ENCODE peak calls at places on chromosomes 3 and 15, in five cellular contexts. E is H1, J is HepG2, S is ovary, V is tibial nerve. K is an unnamed sample.

GRCh38 chr15:89171136-89172072 is 50.0 kb downstream of the RLBP1 start:
- DNase-seq in V (peak; percentile 59), E (peak; percentile 93), S (no peak), J (peak; percentile 62), K (peak; percentile 77)

GRCh38 chr3:189490337-189490736 is 140.9 kb upstream of the TP63 start:
- DNase-seq in S (no peak), E (no peak), J (no peak), V (no peak), K (no peak)

GRCh38 chr15:90885432-90886290 is 1.4 kb downstream of the FES start:
- DNase-seq in E (peak; percentile 96), J (no peak), S (peak; percentile 86), V (peak; percentile 88), K (peak; percentile 96)

GRCh38 chr15:100468265-100468664 is 60.5 kb downstream of the CERS3 start:
- DNase-seq in E (no peak), V (peak; percentile 49), S (peak; percentile 33), J (no peak), K (peak; percentile 37)

GRCh38 chr3:56133423-56133822 is 334.8 kb downstream of the ERC2 start:
- DNase-seq in J (no peak), S (no peak), E (no peak), V (no peak), K (no peak)

GRCh38 chr3:183148056-183148455 is 14.5 kb downstream of the LAMP3 start:
- DNase-seq in J (no peak), E (no peak), S (no peak), V (no peak), K (no peak)

GRCh38 chr3:174480767-174481166 is 378.4 kb upstream of the NAALADL2 start:
- DNase-seq in J (no peak), S (no peak), E (no peak), V (no peak), K (no peak)

GRCh38 chr3:184786271-184787010 is 25.5 kb upstream of the VPS8 start:
- DNase-seq in J (no peak), V (peak; percentile 60), S (peak; percentile 42), E (no peak), K (no peak)

GRCh38 chr3:182129745-182130144 is 418.0 kb downstream of the SOX2 start:
- DNase-seq in S (no peak), J (no peak), E (no peak), V (no peak), K (no peak)

GRCh38 chr15:92077353-92078080 is 224.0 kb downstream of the SLCO3A1 start:
- DNase-seq in E (peak; percentile 80), V (peak; percentile 79), S (peak; percentile 62), J (peak; percentile 44), K (peak; percentile 72)

GRCh38 chr3:59180006-59180405 is 130.2 kb upstream of the CFAP20DC start:
- DNase-seq in V (no peak), S (no peak), J (no peak), E (no peak), K (no peak)

GRCh38 chr15:78840661-78841060 is 29.4 kb upstream of the ADAMTS7 start:
- DNase-seq in S (no peak), E (no peak), V (no peak), J (no peak), K (no peak)

GRCh38 chr3:16130066-16130465 is 44.4 kb upstream of the GALNT15 start:
- DNase-seq in E (no peak), S (no peak), V (no peak), J (peak; percentile 68), K (no peak)

GRCh38 chr3:190003730-190004129 is 117.0 kb downstream of the P3H2 start:
- DNase-seq in V (no peak), E (no peak), J (no peak), S (no peak), K (no peak)

GRCh38 chr15:52124270-52124878 is 11.8 kb upstream of the BCL2L10 start:
- DNase-seq in V (no peak), S (no peak), J (peak; percentile 58), E (no peak), K (no peak)

GRCh38 chr3:61521229-61521628 is 40.1 kb upstream of the PTPRG start:
- DNase-seq in V (no peak), S (no peak), J (no peak), E (no peak), K (no peak)

GRCh38 chr3:101940521-101940992 is 91.2 kb downstream of the NFKBIZ start:
- DNase-seq in V (no peak), E (no peak), S (no peak), J (no peak), K (no peak)

GRCh38 chr3:37974121-37974927 is 16.3 kb upstream of the VILL start:
- DNase-seq in V (peak; percentile 67), J (peak; percentile 56), S (no peak), E (peak; percentile 83), K (peak; percentile 74)

GRCh38 chr3:94175677-94176076 is 112.8 kb downstream of the NSUN3 start:
- DNase-seq in S (no peak), V (no peak), J (no peak), E (no peak), K (no peak)

GRCh38 chr3:183591881-183592521 is 36.5 kb upstream of the KLHL6 start:
- DNase-seq in V (no peak), J (no peak), S (no peak), E (no peak), K (no peak)

GRCh38 chr3:197597335-197597734 is 41.6 kb upstream of the BDH1 start:
- DNase-seq in V (no peak), S (no peak), E (no peak), J (peak; percentile 71), K (no peak)

GRCh38 chr15:85559530-85559929 is 179.1 kb downstream of the AKAP13 start:
- DNase-seq in J (no peak), S (no peak), V (no peak), E (no peak), K (no peak)

GRCh38 chr3:105359098-105359762 is 7.5 kb upstream of the ALCAM start:
- DNase-seq in V (no peak), S (no peak), E (no peak), J (no peak), K (no peak)
- TF ChIP-seq EP300 in V (no peak), S (no peak), E (no peak), J (no peak), K (no peak)

GRCh38 chr15:81018197-81018596 is 17.5 kb downstream of the TLNRD1 start:
- DNase-seq in V (no peak), E (no peak), S (no peak), J (no peak), K (no peak)
- TF ChIP-seq EP300 in V (no peak), E (no peak), S (no peak), J (no peak), K (no peak)

GRCh38 chr3:150168694-150169093 is 198.0 kb upstream of the PFN2 start:
- DNase-seq in V (peak; percentile 17), E (no peak), S (no peak), J (no peak), K (no peak)
- TF ChIP-seq EP300 in V (no peak), E (no peak), S (no peak), J (no peak), K (no peak)

DNA sequence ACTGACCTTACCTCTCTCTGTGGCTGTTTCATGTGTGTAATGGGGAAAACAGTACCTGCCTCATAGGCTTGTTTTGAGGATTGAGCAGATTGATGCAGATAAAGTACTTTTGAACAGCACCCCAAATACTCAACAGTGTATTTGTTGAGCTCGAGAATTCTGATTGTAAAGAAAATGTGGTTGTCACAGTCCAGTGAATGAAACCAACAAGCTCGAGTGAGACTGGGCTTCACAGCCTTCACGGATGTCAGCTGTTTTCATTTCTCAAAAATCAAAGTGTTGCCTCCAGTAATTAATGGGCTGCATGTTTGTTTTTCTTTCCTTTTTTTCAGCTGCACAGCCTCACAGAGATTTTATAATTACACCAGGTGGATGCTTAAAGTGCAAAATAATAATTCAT is 43.7 kb downstream of the PARP15 start:
- DNase-seq in E (no peak), S (no peak), V (no peak), J (no peak), K (no peak)
- TF ChIP-seq EP300 in E (no peak), S (no peak), V (no peak), J (no peak), K (no peak)

GRCh38 chr3:13824521-13825316 is 55.2 kb downstream of the WNT7A start:
- DNase-seq in S (no peak), V (no peak), J (no peak), E (no peak), K (no peak)

GRCh38 chr3:13821156-13821555 is 58.7 kb downstream of the WNT7A start:
- DNase-seq in J (no peak), S (no peak), V (no peak), E (no peak), K (no peak)

GRCh38 chr3:13823186-13823585 is 56.7 kb downstream of the WNT7A start:
- DNase-seq in V (no peak), S (no peak), J (no peak), E (no peak), K (no peak)

GRCh38 chr3:13823692-13824091 is 56.2 kb downstream of the WNT7A start:
- DNase-seq in E (no peak), J (no peak), S (no peak), V (no peak), K (no peak)

DNA sequence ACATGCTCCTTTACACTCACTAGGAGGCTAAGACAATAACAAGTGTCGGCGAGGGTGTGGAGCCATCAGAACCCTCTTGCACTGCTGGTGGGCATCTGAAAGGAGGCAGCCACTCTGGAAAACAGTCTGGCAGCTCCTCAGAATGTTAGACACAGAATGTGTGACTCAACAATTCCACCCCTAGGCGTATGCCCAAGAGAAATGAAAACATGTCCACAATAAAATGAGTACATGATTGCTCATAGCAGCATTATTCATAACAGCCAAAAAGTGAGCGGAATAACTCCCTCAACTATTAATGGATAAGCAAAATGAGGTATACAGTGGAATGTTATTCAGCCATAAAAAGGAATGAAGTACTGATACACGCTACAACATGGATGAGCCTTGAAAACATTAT is 57.8 kb downstream of the WNT7A start:
- DNase-seq in S (no peak), V (no peak), J (no peak), E (no peak), K (no peak)
- TF ChIP-seq EP300 in S (no peak), V (no peak), J (no peak), E (no peak), K (no peak)

DNA sequence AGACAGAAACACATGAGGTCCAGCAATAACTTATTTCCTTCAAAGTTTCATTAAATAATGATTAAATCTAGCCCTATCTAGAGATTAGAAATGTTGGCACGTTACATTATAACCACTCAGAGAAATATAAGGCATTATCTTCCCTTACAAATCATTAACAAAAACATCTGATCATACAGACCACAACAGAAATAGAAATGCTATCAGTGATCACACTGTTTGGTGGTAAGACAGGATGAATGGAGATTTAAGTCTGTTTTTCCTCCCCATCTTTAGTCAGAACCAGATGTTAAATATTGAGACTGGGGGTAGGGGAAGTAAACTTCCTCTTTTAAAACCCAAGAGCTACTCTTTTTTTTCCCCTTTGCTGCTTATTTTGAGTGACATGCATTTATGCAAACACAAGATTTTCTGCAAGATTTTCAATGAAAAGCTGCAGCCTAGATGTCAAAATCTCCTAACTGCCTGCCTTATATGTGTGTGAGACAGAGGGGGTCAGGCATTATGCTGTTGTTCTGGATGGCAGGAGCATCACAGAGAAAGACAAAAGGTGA is 70.4 kb downstream of the CBLB start:
- DNase-seq in J (no peak), S (no peak), E (no peak), V (no peak), K (no peak)
- TF ChIP-seq EP300 in J (no peak), S (no peak), E (no peak), V (no peak), K (no peak)

GRCh38 chr3:176767385-176767784 is 429.9 kb downstream of the TBL1XR1 start:
- DNase-seq in V (no peak), S (no peak), E (no peak), J (no peak), K (no peak)
- TF ChIP-seq EP300 in V (no peak), S (no peak), E (no peak), J (no peak), K (no peak)

K was measured in upper lobe of left lung.